ENCODE peak calls at places on chromosomes 12 and 14, in ten cellular contexts. M, V, N, A, H, T, W, Q, S and D are unnamed samples.

GRCh38 chr14:57273236-57273635 is 4.5 kb downstream of the AP5M1 start:
- DNase-seq in M (no peak), V (no peak), N (no peak), A (no peak), H (no peak), T (no peak), W (no peak), Q (no peak), S (no peak), D (no peak)

GRCh38 chr12:55982319-55982936 is 8.6 kb downstream of the RAB5B start:
- DNase-seq in M (no peak), V (no peak), N (no peak), A (no peak), H (no peak), T (no peak), W (peak; percentile 34), Q (no peak), S (no peak), D (no peak)

GRCh38 chr12:66959276-66959675 is 280.4 kb upstream of the GRIP1 start:
- DNase-seq in M (no peak), V (no peak), N (no peak), A (peak; percentile 78), H (no peak), T (no peak), W (no peak), Q (no peak), S (no peak), D (no peak)

GRCh38 chr14:103840016-103840415 is 7.4 kb downstream of the PPP1R13B start:
- DNase-seq in M (no peak), V (no peak), N (no peak), A (no peak), H (no peak), T (no peak), W (no peak), Q (no peak), S (no peak), D (no peak)

GRCh38 chr12:51865757-51866270 is 17.3 kb upstream of the FIGNL2 start:
- DNase-seq in M (no peak), V (peak; percentile 32), N (no peak), A (no peak), H (no peak), T (no peak), W (no peak), Q (peak; percentile 50), S (no peak), D (no peak)

GRCh38 chr12:104190151-104190550 is 25.4 kb upstream of the TXNRD1 start:
- DNase-seq in M (peak; percentile 21), V (no peak), N (no peak), A (peak; percentile 43), H (no peak), T (no peak), W (no peak), Q (no peak), S (no peak), D (peak; percentile 15)

GRCh38 chr12:132386926-132387497 is 57.6 kb upstream of the GALNT9 start:
- DNase-seq in M (no peak), V (no peak), N (no peak), A (no peak), H (no peak), T (no peak), W (no peak), Q (peak; percentile 61), S (no peak), D (no peak)

GRCh38 chr12:77535734-77536133 is 295.0 kb upstream of the NAV3 start:
- DNase-seq in M (no peak), V (no peak), N (no peak), A (no peak), H (no peak), T (no peak), W (no peak), Q (no peak), S (no peak), D (no peak)

GRCh38 chr12:124147579-124147978 is 147.3 kb upstream of the RFLNA start:
- DNase-seq in M (no peak), V (no peak), N (no peak), A (no peak), H (no peak), T (no peak), W (no peak), Q (no peak), S (no peak), D (no peak)

GRCh38 chr12:125403145-125403789 is 338.0 kb downstream of the AACS start:
- DNase-seq in M (no peak), V (peak; percentile 64), N (no peak), A (no peak), H (peak; percentile 16), T (no peak), W (peak; percentile 28), Q (no peak), S (no peak), D (peak; percentile 44)

GRCh38 chr12:3759878-3760277 is 7.0 kb upstream of the CRACR2A start:
- DNase-seq in M (no peak), V (no peak), N (peak; percentile 14), A (no peak), H (no peak), T (no peak), W (no peak), Q (no peak), S (no peak), D (no peak)

GRCh38 chr12:108859923-108860291 is 2.5 kb upstream of the SSH1 start:
- DNase-seq in M (no peak), V (no peak), N (no peak), A (no peak), H (no peak), T (no peak), W (no peak), Q (no peak), S (no peak), D (no peak)
- H3K4me3 ChIP-seq in M (no peak overlapping the region), V (no peak overlapping the region), N (no peak overlapping the region), A (no peak overlapping the region), H (no peak overlapping the region), T (no peak overlapping the region), W (no peak overlapping the region), Q (no peak overlapping the region), S (no peak overlapping the region), D (no peak overlapping the region)

GRCh38 chr12:19127270-19127669 is 2.3 kb upstream of the PLEKHA5 start:
- DNase-seq in M (no peak), V (no peak), N (no peak), A (no peak), H (no peak), T (no peak), W (no peak), Q (no peak), S (no peak), D (no peak)

GRCh38 chr12:19131020-19131431 is 1.5 kb downstream of the PLEKHA5 start:
- DNase-seq in M (no peak), V (peak; percentile 69), N (no peak), A (peak; percentile 69), H (no peak), T (no peak), W (peak; percentile 86), Q (no peak), S (peak; percentile 16), D (peak; percentile 35)

GRCh38 chr12:19130224-19131019 is 889 bp downstream of the PLEKHA5 start:
- DNase-seq in M (no peak), V (peak; percentile 54), N (no peak), A (peak; percentile 46), H (no peak), T (peak; percentile 41), W (no peak), Q (peak; percentile 71), S (peak; percentile 37), D (no peak)

GRCh38 chr12:19129121-19129485 is 430 bp upstream of the PLEKHA5 start:
- DNase-seq in M (no peak), V (no peak), N (no peak), A (peak; percentile 47), H (no peak), T (no peak), W (peak; percentile 57), Q (no peak), S (no peak), D (no peak)

DNA sequence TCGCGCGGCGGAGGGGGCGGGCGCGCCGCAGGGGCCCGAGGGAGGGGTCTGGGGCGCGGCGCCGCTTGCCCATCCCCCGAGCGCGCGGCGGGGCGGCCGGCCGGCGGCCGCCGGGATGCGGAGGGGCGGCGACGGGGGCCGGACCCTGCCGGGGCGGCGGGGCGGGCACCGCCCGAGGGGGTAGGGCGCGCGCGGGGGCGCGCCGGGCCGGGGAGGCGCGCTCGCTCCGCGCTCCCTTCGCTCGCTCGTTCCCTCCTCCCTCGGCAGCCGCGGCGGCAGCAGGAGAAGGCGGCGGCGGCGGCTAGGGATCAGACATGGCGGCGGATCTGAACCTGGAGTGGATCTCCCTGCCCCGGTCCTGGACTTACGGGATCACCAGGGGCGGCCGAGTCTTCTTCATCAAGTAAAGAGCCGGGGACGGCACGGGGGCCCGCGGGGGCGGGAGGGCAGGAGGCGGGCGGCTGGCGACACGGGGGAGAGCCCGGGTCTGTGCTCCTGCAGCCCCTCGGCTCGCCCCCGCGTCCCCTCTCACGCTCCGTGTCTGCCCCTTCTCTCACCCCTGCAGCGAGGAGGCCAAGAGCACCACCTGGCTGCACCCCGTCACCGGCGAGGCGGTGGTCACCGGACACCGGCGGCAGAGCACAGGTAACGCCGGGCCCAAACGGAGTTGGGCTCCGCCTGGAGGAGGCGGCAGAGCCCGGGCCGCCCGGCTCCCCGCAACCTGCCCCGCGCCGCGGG is at the start of gene PLEKHA5:
- DNase-seq in M (no peak), V (peak; percentile 93), N (no peak), A (peak; percentile 39), H (peak; percentile 56), T (peak; percentile 81), W (peak; percentile 70), Q (peak; percentile 86), S (peak; percentile 75), D (peak; percentile 77)
- TF ChIP-seq CTCF in M (no peak), V (no peak), N (peak; percentile 39), A (no peak), H (peak; percentile 1), T (peak; percentile 35), W (no peak), Q (peak; percentile 13), S (peak; percentile 18), D (no peak)

GRCh38 chr12:97132270-97132669 is 225.2 kb downstream of the NEDD1 start:
- DNase-seq in M (no peak), V (no peak), N (no peak), A (no peak), H (no peak), T (no peak), W (no peak), Q (no peak), S (no peak), D (no peak)

GRCh38 chr12:97134495-97134894 is 227.4 kb downstream of the NEDD1 start:
- DNase-seq in M (no peak), V (no peak), N (no peak), A (no peak), H (no peak), T (no peak), W (no peak), Q (no peak), S (no peak), D (no peak)

GRCh38 chr12:97127061-97127460 is 220.0 kb downstream of the NEDD1 start:
- DNase-seq in M (no peak), V (peak; percentile 7), N (no peak), A (no peak), H (no peak), T (no peak), W (no peak), Q (no peak), S (no peak), D (no peak)

GRCh38 chr12:97131220-97131981 is 224.3 kb downstream of the NEDD1 start:
- DNase-seq in M (no peak), V (no peak), N (no peak), A (no peak), H (no peak), T (no peak), W (no peak), Q (no peak), S (no peak), D (no peak)
- H3K4me3 ChIP-seq in M (no peak overlapping the region), V (no peak overlapping the region), N (no peak overlapping the region), A (no peak overlapping the region), H (no peak overlapping the region), T (no peak overlapping the region), W (no peak overlapping the region), Q (no peak overlapping the region), S (no peak overlapping the region), D (no peak overlapping the region)

GRCh38 chr12:48956279-48957140 is 777 bp downstream of the ARF3 start:
- DNase-seq in M (peak; percentile 84), V (peak; percentile 95), N (peak; percentile 97), A (peak; percentile 91), H (peak; percentile 95), T (peak; percentile 85), W (peak; percentile 98), Q (peak; percentile 91), S (peak; percentile 84), D (peak; percentile 97)
- TF ChIP-seq CTCF in M (no peak), V (no peak), N (no peak), A (no peak), H (peak; percentile 15), T (no peak), W (no peak), Q (no peak), S (no peak), D (no peak)